ENCODE peak calls at places on chromosomes 13 and 19, in four cellular contexts. One of them, this sample, is unnamed.

GRCh38 chr13:97934590-97934989 is 18.9 kb upstream of the IPO5 start:
- DNase-seq in GM23248: no peak
- DNase-seq in SK-N-SH: no peak
- DNase-seq in OCI-LY7: no peak
- DNase-seq in this sample: no peak

GRCh38 chr19:51009061-51009891 is 7.9 kb upstream of the KLK8 start:
- DNase-seq in GM23248: no peak
- DNase-seq in SK-N-SH: peak
- DNase-seq in OCI-LY7: no peak
- DNase-seq in this sample: no peak

GRCh38 chr13:104414771-104415170 is 1348.6 kb upstream of the SLC10A2 start:
- DNase-seq in GM23248: no peak
- DNase-seq in SK-N-SH: no peak
- DNase-seq in OCI-LY7: no peak
- DNase-seq in this sample: no peak

GRCh38 chr19:5211217-5211822 is 129.3 kb downstream of the PTPRS start:
- DNase-seq in GM23248: no peak
- DNase-seq in SK-N-SH: no peak
- DNase-seq in OCI-LY7: no peak
- DNase-seq in this sample: no peak

GRCh38 chr19:38073806-38074685 is 150.0 kb downstream of the DPF1 start:
- DNase-seq in GM23248: no peak
- DNase-seq in SK-N-SH: peak
- DNase-seq in OCI-LY7: no peak
- DNase-seq in this sample: no peak

GRCh38 chr13:74200081-74200480 is 65.9 kb upstream of the KLF12 start:
- DNase-seq in GM23248: peak
- DNase-seq in SK-N-SH: no peak
- DNase-seq in OCI-LY7: no peak
- DNase-seq in this sample: no peak

GRCh38 chr19:46924874-46925547 is 64.2 kb downstream of the ARHGAP35 start:
- DNase-seq in GM23248: peak
- DNase-seq in SK-N-SH: no peak
- DNase-seq in OCI-LY7: peak
- DNase-seq in this sample: peak

GRCh38 chr13:50589651-50590054 is 253.8 kb downstream of the DLEU7 start:
- DNase-seq in GM23248: peak
- DNase-seq in SK-N-SH: no peak
- DNase-seq in OCI-LY7: no peak
- DNase-seq in this sample: peak

GRCh38 chr19:46065486-46065885 is 24.7 kb upstream of the IGFL4 start:
- DNase-seq in GM23248: peak
- DNase-seq in SK-N-SH: no peak
- DNase-seq in OCI-LY7: no peak
- DNase-seq in this sample: peak

GRCh38 chr13:105665284-105665683 is 870.2 kb downstream of the EFNB2 start:
- DNase-seq in GM23248: no peak
- DNase-seq in SK-N-SH: no peak
- DNase-seq in OCI-LY7: no peak
- DNase-seq in this sample: peak

GRCh38 chr13:31639443-31640163 is 99.7 kb upstream of the RXFP2 start:
- DNase-seq in GM23248: peak
- DNase-seq in SK-N-SH: no peak
- DNase-seq in OCI-LY7: no peak
- DNase-seq in this sample: peak

GRCh38 chr19:29676586-29676985 is 11.3 kb downstream of the PLEKHF1 start:
- DNase-seq in GM23248: no peak
- DNase-seq in SK-N-SH: no peak
- DNase-seq in OCI-LY7: no peak
- DNase-seq in this sample: no peak

GRCh38 chr19:7705387-7706187 is 3.7 kb upstream of the FCER2 start:
- DNase-seq in GM23248: no peak
- DNase-seq in SK-N-SH: no peak
- DNase-seq in OCI-LY7: peak
- DNase-seq in this sample: no peak

GRCh38 chr19:39870171-39870971 is 24.2 kb upstream of the FBL start:
- DNase-seq in GM23248: no peak
- DNase-seq in SK-N-SH: no peak
- DNase-seq in OCI-LY7: no peak
- DNase-seq in this sample: no peak

GRCh38 chr19:29526730-29527499 is 1.1 kb downstream of the VSTM2B start:
- DNase-seq in GM23248: peak
- DNase-seq in SK-N-SH: peak
- DNase-seq in OCI-LY7: no peak
- DNase-seq in this sample: no peak

GRCh38 chr13:30108913-30109237 is 198.5 kb downstream of the KATNAL1 start:
- DNase-seq in GM23248: no peak
- DNase-seq in SK-N-SH: no peak
- DNase-seq in OCI-LY7: no peak
- DNase-seq in this sample: peak

GRCh38 chr19:46256855-46257254 is 27.3 kb downstream of the IGFL1 start:
- DNase-seq in GM23248: peak
- DNase-seq in SK-N-SH: no peak
- DNase-seq in OCI-LY7: no peak
- DNase-seq in this sample: no peak

GRCh38 chr13:41960195-41960699 is 662 bp downstream of the VWA8 start:
- DNase-seq in GM23248: peak
- DNase-seq in SK-N-SH: no peak
- DNase-seq in OCI-LY7: peak
- DNase-seq in this sample: peak

GRCh38 chr13:110334256-110334655 is 27.2 kb downstream of the COL4A2 start:
- DNase-seq in GM23248: no peak
- DNase-seq in SK-N-SH: no peak
- DNase-seq in OCI-LY7: no peak
- DNase-seq in this sample: no peak

GRCh38 chr13:73417012-73417615 is 358.3 kb downstream of the KLF5 start:
- DNase-seq in GM23248: peak
- DNase-seq in SK-N-SH: peak
- DNase-seq in OCI-LY7: peak
- DNase-seq in this sample: peak

GRCh38 chr19:47095707-47096704 is 17.6 kb downstream of the ZC3H4 start:
- DNase-seq in GM23248: peak
- DNase-seq in SK-N-SH: no peak
- DNase-seq in OCI-LY7: no peak
- DNase-seq in this sample: peak

GRCh38 chr13:36528105-36528504 is 95.8 kb downstream of the CCNA1 start:
- DNase-seq in GM23248: no peak
- DNase-seq in SK-N-SH: no peak
- DNase-seq in OCI-LY7: no peak
- DNase-seq in this sample: no peak

GRCh38 chr13:36530050-36530789 is 97.9 kb downstream of the CCNA1 start:
- DNase-seq in GM23248: no peak
- DNase-seq in SK-N-SH: no peak
- DNase-seq in OCI-LY7: no peak
- DNase-seq in this sample: peak

GRCh38 chr13:36531746-36532486 is 99.6 kb downstream of the CCNA1 start:
- DNase-seq in GM23248: no peak
- DNase-seq in SK-N-SH: no peak
- DNase-seq in OCI-LY7: no peak
- DNase-seq in this sample: peak

GRCh38 chr13:36530861-36531590 is 98.7 kb downstream of the CCNA1 start:
- DNase-seq in GM23248: no peak
- DNase-seq in SK-N-SH: no peak
- DNase-seq in OCI-LY7: no peak
- DNase-seq in this sample: no peak

DNA sequence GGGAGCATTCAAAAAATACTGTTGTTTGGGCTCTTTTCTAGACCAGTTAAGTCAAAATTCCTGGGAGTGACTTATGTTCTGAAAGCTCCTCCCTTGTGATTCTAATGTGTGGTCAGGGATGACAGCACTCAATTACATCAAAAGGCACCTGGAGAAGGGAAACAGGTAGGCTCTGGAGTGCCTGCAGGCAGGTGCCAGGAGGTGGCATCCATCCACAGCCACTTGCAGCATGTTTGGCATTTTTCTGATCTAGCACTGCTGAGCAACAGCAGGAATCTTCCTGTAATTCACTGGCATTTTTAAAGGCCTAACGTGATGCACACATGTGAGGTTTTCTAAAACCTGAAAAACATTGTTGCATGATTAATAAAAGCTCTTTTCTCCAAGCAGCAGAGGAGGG is 94.6 kb downstream of the CCNA1 start:
- DNase-seq in GM23248: no peak
- DNase-seq in SK-N-SH: no peak
- DNase-seq in OCI-LY7: no peak
- DNase-seq in this sample: peak
- TF ChIP-seq EZH2phosphoT487 in GM23248: no peak
- TF ChIP-seq EZH2phosphoT487 in SK-N-SH: no peak
- TF ChIP-seq EZH2phosphoT487 in OCI-LY7: no peak
- TF ChIP-seq EZH2phosphoT487 in this sample: no peak

GRCh38 chr19:2569596-2570465 is 93.9 kb downstream of the GADD45B start:
- DNase-seq in GM23248: no peak
- DNase-seq in SK-N-SH: no peak
- DNase-seq in OCI-LY7: no peak
- DNase-seq in this sample: no peak
- TF ChIP-seq EZH2phosphoT487 in GM23248: no peak
- TF ChIP-seq EZH2phosphoT487 in SK-N-SH: no peak
- TF ChIP-seq EZH2phosphoT487 in OCI-LY7: no peak
- TF ChIP-seq EZH2phosphoT487 in this sample: no peak

GRCh38 chr19:55679343-55680257 is 4.6 kb downstream of the EPN1 start:
- DNase-seq in GM23248: peak
- DNase-seq in SK-N-SH: no peak
- DNase-seq in OCI-LY7: no peak
- DNase-seq in this sample: peak
- TF ChIP-seq EZH2phosphoT487 in GM23248: no peak
- TF ChIP-seq EZH2phosphoT487 in SK-N-SH: no peak
- TF ChIP-seq EZH2phosphoT487 in OCI-LY7: no peak
- TF ChIP-seq EZH2phosphoT487 in this sample: no peak

GRCh38 chr13:21326155-21327030 is 132.7 kb downstream of the ZDHHC20 start:
- DNase-seq in GM23248: peak
- DNase-seq in SK-N-SH: peak
- DNase-seq in OCI-LY7: no peak
- DNase-seq in this sample: no peak

GRCh38 chr13:21328836-21329477 is 130.1 kb downstream of the ZDHHC20 start:
- DNase-seq in GM23248: no peak
- DNase-seq in SK-N-SH: no peak
- DNase-seq in OCI-LY7: no peak
- DNase-seq in this sample: no peak

GRCh38 chr13:21328201-21328600 is 130.9 kb downstream of the ZDHHC20 start:
- DNase-seq in GM23248: no peak
- DNase-seq in SK-N-SH: no peak
- DNase-seq in OCI-LY7: no peak
- DNase-seq in this sample: no peak

GRCh38 chr13:21333186-21333585 is 125.9 kb downstream of the ZDHHC20 start:
- DNase-seq in GM23248: peak
- DNase-seq in SK-N-SH: no peak
- DNase-seq in OCI-LY7: no peak
- DNase-seq in this sample: no peak

GRCh38 chr13:21330126-21330861 is 128.8 kb downstream of the ZDHHC20 start:
- DNase-seq in GM23248: no peak
- DNase-seq in SK-N-SH: no peak
- DNase-seq in OCI-LY7: no peak
- DNase-seq in this sample: no peak
- TF ChIP-seq EZH2phosphoT487 in GM23248: no peak
- TF ChIP-seq EZH2phosphoT487 in SK-N-SH: no peak
- TF ChIP-seq EZH2phosphoT487 in OCI-LY7: no peak
- TF ChIP-seq EZH2phosphoT487 in this sample: no peak

GRCh38 chr19:15328312-15328711 is 4.0 kb downstream of the BRD4 start:
- DNase-seq in GM23248: no peak
- DNase-seq in SK-N-SH: no peak
- DNase-seq in OCI-LY7: no peak
- DNase-seq in this sample: no peak

GRCh38 chr19:15321739-15322138 is 10.6 kb downstream of the BRD4 start:
- DNase-seq in GM23248: no peak
- DNase-seq in SK-N-SH: no peak
- DNase-seq in OCI-LY7: no peak
- DNase-seq in this sample: no peak

GRCh38 chr19:15320118-15320517 is 12.2 kb downstream of the BRD4 start:
- DNase-seq in GM23248: peak
- DNase-seq in SK-N-SH: no peak
- DNase-seq in OCI-LY7: no peak
- DNase-seq in this sample: no peak

GRCh38 chr19:15324791-15325519 is 7.4 kb downstream of the BRD4 start:
- DNase-seq in GM23248: no peak
- DNase-seq in SK-N-SH: no peak
- DNase-seq in OCI-LY7: no peak
- DNase-seq in this sample: no peak

DNA sequence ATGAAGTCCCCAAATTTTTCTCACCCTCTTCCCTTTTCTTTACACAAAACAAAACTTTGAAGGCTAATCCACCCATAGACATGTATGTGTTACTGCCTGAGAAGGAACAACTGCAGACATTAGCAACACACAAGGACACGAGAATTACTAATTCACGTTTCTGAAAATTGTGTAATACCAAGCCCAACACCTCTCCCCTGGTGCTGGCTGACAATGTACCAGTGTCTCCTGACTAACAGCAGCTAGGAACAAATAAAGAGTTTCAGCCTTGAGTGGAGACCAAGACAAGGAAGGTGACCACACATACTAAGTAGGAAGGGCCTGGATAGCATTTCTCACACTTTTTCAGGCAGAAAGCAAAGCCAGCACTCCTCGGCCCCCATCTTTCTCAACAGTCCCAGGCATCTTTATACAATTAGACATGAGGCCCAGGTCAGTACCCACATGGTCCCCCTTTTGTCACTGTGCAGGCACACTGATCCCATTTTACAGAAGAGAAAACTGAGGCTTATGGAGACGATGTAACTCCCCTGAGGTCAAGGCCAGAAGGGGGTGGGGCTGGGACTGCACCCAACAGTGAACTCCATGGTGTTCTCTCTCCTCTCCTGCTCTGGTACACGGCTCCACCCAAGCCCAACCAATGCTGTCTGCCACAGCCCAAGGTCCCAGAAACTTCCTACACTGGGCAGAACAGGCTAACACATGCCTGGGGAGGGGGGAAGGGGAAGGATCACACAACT is 8.7 kb downstream of the BRD4 start:
- DNase-seq in GM23248: peak
- DNase-seq in SK-N-SH: no peak
- DNase-seq in OCI-LY7: no peak
- DNase-seq in this sample: no peak
- TF ChIP-seq EZH2phosphoT487 in GM23248: no peak
- TF ChIP-seq EZH2phosphoT487 in SK-N-SH: no peak
- TF ChIP-seq EZH2phosphoT487 in OCI-LY7: no peak
- TF ChIP-seq EZH2phosphoT487 in this sample: no peak

GRCh38 chr13:112146073-112146360 is 79.1 kb downstream of the SOX1 start:
- DNase-seq in GM23248: no peak
- DNase-seq in SK-N-SH: no peak
- DNase-seq in OCI-LY7: no peak
- DNase-seq in this sample: no peak
- TF ChIP-seq EZH2phosphoT487 in GM23248: no peak
- TF ChIP-seq EZH2phosphoT487 in SK-N-SH: no peak
- TF ChIP-seq EZH2phosphoT487 in OCI-LY7: no peak
- TF ChIP-seq EZH2phosphoT487 in this sample: no peak